ENCODE peak calls at places on chromosomes 16 and 17, in nine cellular contexts. T is K562, I is A549, H is H1, Z is HCT116, E is SK-N-SH, C is endothelial cell of umbilical vein, G is GM12878, F is HepG2. S is an unnamed sample.

GRCh38 chr17:45381001-45381400 is 51.7 kb downstream of the ARHGAP27 start:
- DNase-seq in T (no peak), I (no peak), H (no peak), Z (no peak), E (no peak), C (no peak), G (no peak), F (no peak), S (no peak)

GRCh38 chr16:29148867-29149272 is 164.0 kb downstream of the LAT start:
- DNase-seq in T (no peak), I (no peak), H (no peak), Z (no peak), E (no peak), C (no peak), G (no peak), F (no peak), S (no peak)

GRCh38 chr16:31416371-31416770 is 11.8 kb downstream of the COX6A2 start:
- DNase-seq in T (no peak), I (no peak), H (no peak), Z (no peak), E (no peak), C (no peak), G (no peak), F (no peak), S (no peak)

GRCh38 chr16:23013484-23013883 is 135.8 kb downstream of the USP31 start:
- DNase-seq in T (peak; percentile 21), I (no peak), H (peak; percentile 46), Z (peak; percentile 19), E (no peak), C (peak; percentile 6), G (no peak), F (peak; percentile 33), S (peak; percentile 21)

GRCh38 chr17:40949406-40949805 is 12.0 kb upstream of the KRT23 start:
- DNase-seq in T (no peak), I (no peak), H (no peak), Z (no peak), E (no peak), C (no peak), G (no peak), F (peak; percentile 57), S (no peak)

GRCh38 chr17:31439716-31440115 is 48.2 kb downstream of the RAB11FIP4 start:
- DNase-seq in T (no peak), I (no peak), H (no peak), Z (no peak), E (no peak), C (no peak), G (no peak), F (no peak), S (no peak)

GRCh38 chr17:75665981-75666380 is 973 bp downstream of the RECQL5 start:
- DNase-seq in T (no peak), I (no peak), H (no peak), Z (no peak), E (no peak), C (no peak), G (no peak), F (no peak), S (no peak)

GRCh38 chr16:84999200-84999599 is 12.1 kb downstream of the ZDHHC7 start:
- DNase-seq in T (no peak), I (no peak), H (no peak), Z (no peak), E (no peak), C (peak; percentile 69), G (no peak), F (peak; percentile 70), S (no peak)

GRCh38 chr17:57433396-57433944 is 177.1 kb downstream of the MSI2 start:
- DNase-seq in T (no peak), I (no peak), H (no peak), Z (no peak), E (no peak), C (no peak), G (no peak), F (no peak), S (no peak)

GRCh38 chr17:44345497-44346026 is 460 bp downstream of the GRN start:
- DNase-seq in T (peak; percentile 56), I (peak; percentile 82), H (peak; percentile 83), Z (peak; percentile 57), E (peak; percentile 81), C (peak; percentile 70), G (no peak), F (peak; percentile 79), S (peak; percentile 78)

GRCh38 chr17:17151055-17151454 is 55.1 kb downstream of the PLD6 start:
- DNase-seq in T (no peak), I (peak; percentile 44), H (no peak), Z (no peak), E (no peak), C (peak; percentile 59), G (no peak), F (no peak), S (no peak)

GRCh38 chr17:10117581-10118001 is 80.8 kb downstream of the GAS7 start:
- DNase-seq in T (no peak), I (no peak), H (no peak), Z (no peak), E (no peak), C (no peak), G (peak; percentile 20), F (peak; percentile 9), S (peak; percentile 97)

GRCh38 chr16:47978491-47979490 is 177.0 kb downstream of the ABCC12 start:
- DNase-seq in T (no peak), I (no peak), H (no peak), Z (no peak), E (no peak), C (no peak), G (no peak), F (no peak), S (no peak)

GRCh38 chr17:40349477-40350409 is 14.8 kb downstream of the GJD3 start:
- DNase-seq in T (no peak), I (no peak), H (no peak), Z (no peak), E (no peak), C (no peak), G (no peak), F (no peak), S (no peak)

GRCh38 chr16:87207509-87207908 is 109.7 kb downstream of the C16orf95 start:
- DNase-seq in T (no peak), I (no peak), H (no peak), Z (no peak), E (no peak), C (no peak), G (no peak), F (no peak), S (peak; percentile 60)

GRCh38 chr17:64781013-64781392 is 118.9 kb upstream of the SMURF2 start:
- DNase-seq in T (no peak), I (no peak), H (peak; percentile 71), Z (no peak), E (peak; percentile 64), C (no peak), G (no peak), F (no peak), S (peak; percentile 56)

GRCh38 chr17:70478883-70479282 is 309.6 kb downstream of the KCNJ2 start:
- DNase-seq in T (no peak), I (no peak), H (no peak), Z (no peak), E (no peak), C (no peak), G (no peak), F (no peak), S (no peak)

GRCh38 chr16:59632266-59632855 is 898.2 kb upstream of the GOT2 start:
- DNase-seq in T (peak; percentile 24), I (no peak), H (no peak), Z (no peak), E (no peak), C (peak; percentile 81), G (no peak), F (no peak), S (no peak)

GRCh38 chr16:65521685-65522338 is 399.9 kb upstream of the CDH11 start:
- DNase-seq in T (no peak), I (no peak), H (no peak), Z (no peak), E (no peak), C (no peak), G (no peak), F (no peak), S (no peak)

GRCh38 chr17:64148699-64149098 is 18.8 kb upstream of the ERN1 start:
- DNase-seq in T (no peak), I (no peak), H (no peak), Z (no peak), E (peak; percentile 43), C (no peak), G (no peak), F (no peak), S (peak; percentile 69)

GRCh38 chr16:66899310-66899944 is 19.1 kb downstream of the PDP2 start:
- DNase-seq in T (peak; percentile 32), I (no peak), H (no peak), Z (no peak), E (peak; percentile 18), C (no peak), G (no peak), F (no peak), S (no peak)

GRCh38 chr17:47736501-47737211 is 3.6 kb downstream of the TBX21 start:
- DNase-seq in T (no peak), I (no peak), H (peak; percentile 22), Z (no peak), E (no peak), C (no peak), G (no peak), F (no peak), S (no peak)

GRCh38 chr17:13884347-13884746 is 185.0 kb upstream of the COX10 start:
- DNase-seq in T (no peak), I (no peak), H (no peak), Z (no peak), E (no peak), C (no peak), G (no peak), F (no peak), S (no peak)

GRCh38 chr17:49480833-49481615 is 14.1 kb upstream of the NGFR start:
- DNase-seq in T (no peak), I (no peak), H (no peak), Z (no peak), E (peak; percentile 70), C (no peak), G (no peak), F (no peak), S (no peak)
- TF ChIP-seq MAX in T (no peak), I (no peak), H (no peak), Z (no peak), E (no peak), C (no peak), G (no peak), F (no peak), S (no peak)

GRCh38 chr17:77435272-77436057 is 294.7 kb downstream of the SEC14L1 start:
- DNase-seq in T (no peak), I (no peak), H (peak; percentile 53), Z (no peak), E (no peak), C (no peak), G (no peak), F (no peak), S (no peak)
- H3K4me3 ChIP-seq in T (no peak overlapping the region), I (no peak overlapping the region), H (no peak overlapping the region), Z (no peak overlapping the region), E (no peak overlapping the region), C (no peak overlapping the region), G (no peak overlapping the region), F (no peak overlapping the region), S (no peak overlapping the region)

GRCh38 chr16:1319041-1319440 is 9.6 kb downstream of the UBE2I start:
- DNase-seq in T (no peak), I (no peak), H (no peak), Z (no peak), E (no peak), C (no peak), G (no peak), F (no peak), S (no peak)
- TF ChIP-seq CTCF in T (no peak), I (no peak), H (no peak), Z (no peak), E (no peak), C (no peak), G (no peak), F (no peak), S (no peak)

GRCh38 chr17:73591278-73592078 is 52.8 kb downstream of the SDK2 start:
- DNase-seq in T (no peak), I (no peak), H (no peak), Z (no peak), E (no peak), C (no peak), G (peak; percentile 47), F (no peak), S (no peak)
- TF ChIP-seq MAX in T (no peak), I (no peak), H (no peak), Z (no peak), E (no peak), C (no peak), G (peak; percentile 14), F (no peak), S (no peak)